ENCODE peak calls at places on chromosomes 16 and 17, in eight cellular contexts. One of them, this sample, is unnamed. For H3K4me1, the result is how much of the 10 kb centered on the place peaks cover.

GRCh38 chr17:19753049-19753444 is 4.9 kb upstream of the ALDH3A1 start:
- DNase-seq in MM.1S: no peak
- DNase-seq in heart left ventricle: peak
- DNase-seq in sigmoid colon: peak
- DNase-seq in left lung: peak
- DNase-seq in body of pancreas: no peak
- DNase-seq in IMR-90: peak
- DNase-seq in uterus: no peak
- DNase-seq in this sample: no peak

GRCh38 chr17:60743812-60744211 is 66.2 kb downstream of the BCAS3 start:
- DNase-seq in body of pancreas: no peak
- DNase-seq in uterus: no peak
- DNase-seq in IMR-90: peak
- DNase-seq in sigmoid colon: no peak
- DNase-seq in MM.1S: no peak
- DNase-seq in left lung: no peak
- DNase-seq in heart left ventricle: no peak
- DNase-seq in this sample: no peak

GRCh38 chr16:12089492-12090161 is 113.1 kb downstream of the SNX29 start:
- DNase-seq in sigmoid colon: peak
- DNase-seq in heart left ventricle: peak
- DNase-seq in MM.1S: no peak
- DNase-seq in uterus: no peak
- DNase-seq in body of pancreas: no peak
- DNase-seq in IMR-90: peak
- DNase-seq in left lung: peak
- DNase-seq in this sample: peak

GRCh38 chr17:27535975-27536374 is 79.7 kb downstream of the KSR1 start:
- DNase-seq in heart left ventricle: no peak
- DNase-seq in body of pancreas: no peak
- DNase-seq in sigmoid colon: no peak
- DNase-seq in IMR-90: no peak
- DNase-seq in MM.1S: no peak
- DNase-seq in uterus: no peak
- DNase-seq in left lung: no peak
- DNase-seq in this sample: no peak

GRCh38 chr16:4179020-4179419 is 62.8 kb upstream of the ADCY9 start:
- DNase-seq in left lung: peak
- DNase-seq in MM.1S: no peak
- DNase-seq in sigmoid colon: no peak
- DNase-seq in IMR-90: peak
- DNase-seq in body of pancreas: no peak
- DNase-seq in heart left ventricle: no peak
- DNase-seq in uterus: no peak
- DNase-seq in this sample: no peak

GRCh38 chr17:74089869-74090464 is 113.5 kb upstream of the RPL38 start:
- DNase-seq in uterus: no peak
- DNase-seq in IMR-90: no peak
- DNase-seq in left lung: no peak
- DNase-seq in body of pancreas: peak
- DNase-seq in heart left ventricle: no peak
- DNase-seq in sigmoid colon: no peak
- DNase-seq in MM.1S: peak
- DNase-seq in this sample: peak

GRCh38 chr17:910503-911194 is 68.9 kb downstream of the NXN start:
- DNase-seq in IMR-90: no peak
- DNase-seq in sigmoid colon: no peak
- DNase-seq in left lung: no peak
- DNase-seq in body of pancreas: no peak
- DNase-seq in heart left ventricle: no peak
- DNase-seq in MM.1S: no peak
- DNase-seq in uterus: no peak
- DNase-seq in this sample: no peak

GRCh38 chr16:23353440-23353839 is 51.3 kb downstream of the SCNN1B start:
- DNase-seq in body of pancreas: peak
- DNase-seq in MM.1S: peak
- DNase-seq in sigmoid colon: peak
- DNase-seq in IMR-90: no peak
- DNase-seq in uterus: no peak
- DNase-seq in left lung: no peak
- DNase-seq in heart left ventricle: no peak
- DNase-seq in this sample: no peak

GRCh38 chr16:27374794-27375499 is 27.0 kb upstream of the IL21R start:
- DNase-seq in left lung: no peak
- DNase-seq in uterus: peak
- DNase-seq in sigmoid colon: peak
- DNase-seq in MM.1S: peak
- DNase-seq in body of pancreas: peak
- DNase-seq in heart left ventricle: peak
- DNase-seq in IMR-90: peak
- DNase-seq in this sample: peak

GRCh38 chr17:82699551-82699950 is 1.1 kb upstream of the RAB40B start:
- DNase-seq in IMR-90: no peak
- DNase-seq in left lung: peak
- DNase-seq in MM.1S: no peak
- DNase-seq in uterus: no peak
- DNase-seq in heart left ventricle: peak
- DNase-seq in body of pancreas: no peak
- DNase-seq in sigmoid colon: no peak
- DNase-seq in this sample: no peak

GRCh38 chr17:65756760-65757159 is 195.3 kb upstream of the AXIN2 start:
- DNase-seq in uterus: no peak
- DNase-seq in IMR-90: no peak
- DNase-seq in body of pancreas: no peak
- DNase-seq in MM.1S: no peak
- DNase-seq in left lung: no peak
- DNase-seq in heart left ventricle: no peak
- DNase-seq in sigmoid colon: no peak
- DNase-seq in this sample: no peak

GRCh38 chr16:68387301-68387700 is 61.0 kb downstream of the SMPD3 start:
- DNase-seq in heart left ventricle: no peak
- DNase-seq in body of pancreas: no peak
- DNase-seq in uterus: no peak
- DNase-seq in IMR-90: no peak
- DNase-seq in left lung: peak
- DNase-seq in sigmoid colon: no peak
- DNase-seq in MM.1S: no peak
- DNase-seq in this sample: no peak

GRCh38 chr17:49545811-49546545 is 29.7 kb upstream of the NXPH3 start:
- DNase-seq in sigmoid colon: no peak
- DNase-seq in heart left ventricle: no peak
- DNase-seq in uterus: no peak
- DNase-seq in MM.1S: no peak
- DNase-seq in body of pancreas: no peak
- DNase-seq in left lung: no peak
- DNase-seq in IMR-90: no peak
- DNase-seq in this sample: no peak

GRCh38 chr16:69513180-69513966 is 52.4 kb upstream of the NFAT5 start:
- DNase-seq in sigmoid colon: no peak
- DNase-seq in heart left ventricle: no peak
- DNase-seq in body of pancreas: no peak
- DNase-seq in left lung: no peak
- DNase-seq in MM.1S: no peak
- DNase-seq in uterus: no peak
- DNase-seq in IMR-90: peak
- DNase-seq in this sample: no peak

GRCh38 chr17:44112284-44113280 is 10.9 kb downstream of the HDAC5 start:
- DNase-seq in sigmoid colon: no peak
- DNase-seq in IMR-90: no peak
- DNase-seq in left lung: no peak
- DNase-seq in heart left ventricle: peak
- DNase-seq in body of pancreas: peak
- DNase-seq in uterus: no peak
- DNase-seq in MM.1S: no peak
- DNase-seq in this sample: no peak

GRCh38 chr16:27561216-27561615 is 11.3 kb downstream of the KATNIP start:
- DNase-seq in left lung: no peak
- DNase-seq in uterus: no peak
- DNase-seq in sigmoid colon: peak
- DNase-seq in MM.1S: no peak
- DNase-seq in heart left ventricle: no peak
- DNase-seq in body of pancreas: no peak
- DNase-seq in IMR-90: no peak
- DNase-seq in this sample: no peak

GRCh38 chr17:27473748-27474609 is 17.7 kb downstream of the KSR1 start:
- DNase-seq in uterus: peak
- DNase-seq in heart left ventricle: peak
- DNase-seq in body of pancreas: peak
- DNase-seq in sigmoid colon: peak
- DNase-seq in IMR-90: no peak
- DNase-seq in left lung: no peak
- DNase-seq in MM.1S: peak
- DNase-seq in this sample: peak

GRCh38 chr17:83057397-83057761 is 22.0 kb upstream of the METRNL start:
- DNase-seq in sigmoid colon: no peak
- DNase-seq in MM.1S: no peak
- DNase-seq in heart left ventricle: no peak
- DNase-seq in IMR-90: no peak
- DNase-seq in body of pancreas: no peak
- DNase-seq in uterus: no peak
- DNase-seq in left lung: no peak
- DNase-seq in this sample: no peak

GRCh38 chr16:89701425-89702406 is at the start of gene SPATA2L:
- DNase-seq in MM.1S: peak
- DNase-seq in body of pancreas: peak
- DNase-seq in left lung: peak
- DNase-seq in heart left ventricle: peak
- DNase-seq in uterus: peak
- DNase-seq in IMR-90: peak
- DNase-seq in sigmoid colon: peak
- DNase-seq in this sample: peak

GRCh38 chr16:81626181-81626674 is 152.9 kb upstream of the PLCG2 start:
- DNase-seq in uterus: no peak
- DNase-seq in sigmoid colon: no peak
- DNase-seq in body of pancreas: no peak
- DNase-seq in IMR-90: peak
- DNase-seq in left lung: no peak
- DNase-seq in heart left ventricle: no peak
- DNase-seq in MM.1S: no peak
- DNase-seq in this sample: no peak

GRCh38 chr17:65418622-65419021 is 142.8 kb downstream of the AXIN2 start:
- DNase-seq in MM.1S: no peak
- DNase-seq in left lung: no peak
- DNase-seq in uterus: no peak
- DNase-seq in sigmoid colon: no peak
- DNase-seq in body of pancreas: no peak
- DNase-seq in heart left ventricle: peak
- DNase-seq in IMR-90: no peak
- DNase-seq in this sample: no peak

GRCh38 chr16:71205482-71206131 is 24.9 kb downstream of the HYDIN start:
- DNase-seq in IMR-90: no peak
- DNase-seq in MM.1S: no peak
- DNase-seq in uterus: no peak
- DNase-seq in body of pancreas: peak
- DNase-seq in left lung: no peak
- DNase-seq in sigmoid colon: no peak
- DNase-seq in heart left ventricle: peak
- DNase-seq in this sample: no peak

GRCh38 chr17:50853015-50853615 is 13.0 kb downstream of the TOB1 start:
- DNase-seq in heart left ventricle: no peak
- DNase-seq in MM.1S: no peak
- DNase-seq in uterus: no peak
- DNase-seq in left lung: no peak
- DNase-seq in body of pancreas: no peak
- DNase-seq in IMR-90: no peak
- DNase-seq in sigmoid colon: no peak
- DNase-seq in this sample: no peak

GRCh38 chr17:44311562-44312181 is 3.3 kb downstream of the RUNDC3A start:
- DNase-seq in left lung: no peak
- DNase-seq in sigmoid colon: no peak
- DNase-seq in heart left ventricle: no peak
- DNase-seq in body of pancreas: no peak
- DNase-seq in uterus: no peak
- DNase-seq in IMR-90: no peak
- DNase-seq in MM.1S: no peak
- DNase-seq in this sample: no peak

GRCh38 chr16:88058136-88058535 is 106.9 kb downstream of the BANP start:
- DNase-seq in MM.1S: no peak
- DNase-seq in uterus: no peak
- DNase-seq in heart left ventricle: no peak
- DNase-seq in body of pancreas: no peak
- DNase-seq in left lung: peak
- DNase-seq in IMR-90: no peak
- DNase-seq in sigmoid colon: peak
- DNase-seq in this sample: no peak

DNA sequence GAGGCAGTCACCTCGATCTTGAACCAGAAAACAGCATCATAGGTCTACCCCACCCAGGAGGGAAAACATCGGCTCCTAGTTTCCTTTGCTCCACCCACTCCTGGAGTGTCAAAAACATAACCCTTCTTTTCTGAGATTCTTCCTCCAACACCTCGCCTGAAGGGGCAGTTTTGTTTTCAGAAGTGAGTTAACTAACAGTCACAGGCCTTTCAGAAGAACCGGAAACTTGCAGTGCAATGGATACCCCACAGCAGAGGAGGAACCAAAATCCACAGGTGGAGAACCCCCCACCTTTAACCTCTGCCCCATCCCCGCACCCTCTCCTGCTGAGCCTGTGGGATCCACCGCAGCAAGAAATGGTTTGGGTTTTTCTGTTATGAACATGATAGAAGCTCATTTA is 7.8 kb upstream of the TEX2 start:
- DNase-seq in body of pancreas: no peak
- DNase-seq in sigmoid colon: no peak
- DNase-seq in heart left ventricle: no peak
- DNase-seq in IMR-90: no peak
- DNase-seq in left lung: no peak
- DNase-seq in MM.1S: peak
- DNase-seq in uterus: no peak
- DNase-seq in this sample: peak
- H3K4me3 ChIP-seq in body of pancreas: no peak
- H3K4me3 ChIP-seq in sigmoid colon: no peak
- H3K4me3 ChIP-seq in heart left ventricle: no peak
- H3K4me3 ChIP-seq in IMR-90: no peak
- H3K4me3 ChIP-seq in left lung: no peak
- H3K4me3 ChIP-seq in MM.1S: peak
- H3K4me3 ChIP-seq in uterus: no peak
- H3K4me3 ChIP-seq in this sample: peak

GRCh38 chr16:31471241-31471874 is 594 bp upstream of the TGFB1I1 start:
- DNase-seq in heart left ventricle: no peak
- DNase-seq in MM.1S: no peak
- DNase-seq in sigmoid colon: no peak
- DNase-seq in body of pancreas: no peak
- DNase-seq in left lung: no peak
- DNase-seq in uterus: no peak
- DNase-seq in IMR-90: peak
- DNase-seq in this sample: no peak
- H3K27ac ChIP-seq in heart left ventricle: peak
- H3K27ac ChIP-seq in MM.1S: no peak
- H3K27ac ChIP-seq in sigmoid colon: peak
- H3K27ac ChIP-seq in body of pancreas: peak
- H3K27ac ChIP-seq in left lung: peak
- H3K27ac ChIP-seq in uterus: peak
- H3K27ac ChIP-seq in IMR-90: peak
- H3K27ac ChIP-seq in this sample: no peak

GRCh38 chr17:55284001-55284884 is 19.5 kb downstream of the HLF start:
- DNase-seq in heart left ventricle: no peak
- DNase-seq in MM.1S: no peak
- DNase-seq in IMR-90: no peak
- DNase-seq in sigmoid colon: no peak
- DNase-seq in left lung: no peak
- DNase-seq in uterus: no peak
- DNase-seq in body of pancreas: no peak
- DNase-seq in this sample: no peak
- H3K4me1 ChIP-seq in heart left ventricle: under half
- H3K4me1 ChIP-seq in MM.1S: under half
- H3K4me1 ChIP-seq in IMR-90: under half
- H3K4me1 ChIP-seq in sigmoid colon: half or more
- H3K4me1 ChIP-seq in left lung: under half
- H3K4me1 ChIP-seq in uterus: under half
- H3K4me1 ChIP-seq in body of pancreas: half or more
- H3K4me1 ChIP-seq in this sample: under half

GRCh38 chr16:8958344-8958808 is 5.3 kb downstream of the USP7 start:
- DNase-seq in IMR-90: peak
- DNase-seq in heart left ventricle: peak
- DNase-seq in body of pancreas: no peak
- DNase-seq in MM.1S: no peak
- DNase-seq in uterus: no peak
- DNase-seq in sigmoid colon: peak
- DNase-seq in left lung: no peak
- DNase-seq in this sample: peak
- H3K4me3 ChIP-seq in IMR-90: no peak
- H3K4me3 ChIP-seq in heart left ventricle: no peak
- H3K4me3 ChIP-seq in body of pancreas: no peak
- H3K4me3 ChIP-seq in MM.1S: peak
- H3K4me3 ChIP-seq in uterus: no peak
- H3K4me3 ChIP-seq in sigmoid colon: no peak
- H3K4me3 ChIP-seq in left lung: no peak
- H3K4me3 ChIP-seq in this sample: peak